ENCODE peak calls at places on chromosomes 6 and 20, in seven cellular contexts. G, C, U, Z, T, M and N are unnamed samples.

GRCh38 chr6:19377722-19378121 is 459.4 kb upstream of the ID4 start:
- DNase-seq in G (no peak), T (no peak), M (no peak), Z (peak), C (no peak), U (no peak), N (no peak)

GRCh38 chr6:120468486-120468885 is 865.8 kb downstream of the TBC1D32 start:
- DNase-seq in C (no peak), T (no peak), U (no peak), G (no peak), M (no peak), Z (no peak), N (no peak)

GRCh38 chr6:43722920-43723565 is 35.5 kb upstream of the MRPS18A start:
- DNase-seq in Z (no peak), U (no peak), C (no peak), T (no peak), M (no peak), G (no peak), N (no peak)

GRCh38 chr6:35599761-35600658 is 87.3 kb upstream of the TULP1 start:
- DNase-seq in G (no peak), T (no peak), M (peak), U (no peak), C (no peak), Z (no peak), N (no peak)

GRCh38 chr20:50690979-50691584 is at the start of gene RIPOR3:
- DNase-seq in Z (peak), U (no peak), G (no peak), T (peak), M (no peak), C (no peak), N (no peak)

GRCh38 chr6:108589244-108589730 is 28.6 kb downstream of the FOXO3 start:
- DNase-seq in U (peak), G (peak), M (peak), Z (peak), T (peak), C (peak), N (no peak)

GRCh38 chr6:45420083-45420908 is 42.6 kb upstream of the SUPT3H start:
- DNase-seq in G (no peak), U (no peak), T (peak), C (peak), M (peak), Z (no peak), N (no peak)

GRCh38 chr6:35634316-35634715 is 54.4 kb downstream of the FKBP5 start:
- DNase-seq in Z (no peak), T (no peak), U (no peak), G (no peak), C (no peak), M (no peak), N (no peak)

GRCh38 chr6:143337201-143337949 is 113.1 kb downstream of the ADAT2 start:
- DNase-seq in M (peak), T (peak), Z (peak), G (no peak), U (peak), C (peak), N (no peak)

GRCh38 chr6:141956046-141956761 is 176.5 kb upstream of the GJE1 start:
- DNase-seq in Z (no peak), T (no peak), C (no peak), U (no peak), G (no peak), M (peak), N (no peak)

GRCh38 chr6:147400968-147401367 is 107.5 kb upstream of the SAMD5 start:
- DNase-seq in G (no peak), T (no peak), U (no peak), Z (no peak), C (no peak), M (no peak), N (no peak)

GRCh38 chr6:167676666-167677421 is 149.9 kb upstream of the AFDN start:
- DNase-seq in G (no peak), C (no peak), Z (no peak), M (no peak), U (no peak), T (no peak), N (no peak)

GRCh38 chr6:109174911-109175310 is 79.6 kb downstream of the CEP57L1 start:
- DNase-seq in Z (no peak), U (no peak), G (no peak), C (no peak), M (no peak), T (no peak), N (no peak)

GRCh38 chr6:28489366-28490190 is 26.0 kb downstream of the GPX6 start:
- DNase-seq in M (peak), T (peak), G (no peak), C (no peak), Z (peak), U (peak), N (peak)

GRCh38 chr20:32522775-32523612 is 62.1 kb downstream of the NOL4L start:
- DNase-seq in T (no peak), U (no peak), C (peak), M (no peak), Z (no peak), G (no peak), N (no peak)

GRCh38 chr6:2749972-2750600 is 636 bp downstream of the MYLK4 start:
- DNase-seq in G (no peak), M (peak), T (peak), Z (peak), U (peak), C (peak), N (no peak)

GRCh38 chr6:144469144-144469575 is 184.0 kb downstream of the UTRN start:
- DNase-seq in Z (no peak), C (no peak), M (no peak), U (no peak), T (no peak), G (no peak), N (no peak)

GRCh38 chr6:7836371-7837026 is 74.1 kb downstream of the TXNDC5 start:
- DNase-seq in Z (no peak), U (no peak), G (no peak), C (no peak), M (no peak), T (no peak), N (no peak)

GRCh38 chr6:71420693-71421328 is 132.2 kb downstream of the OGFRL1 start:
- DNase-seq in C (peak), Z (peak), G (peak), T (peak), U (peak), M (peak), N (peak)

GRCh38 chr6:125913145-125913544 is 43.4 kb upstream of the HINT3 start:
- DNase-seq in M (no peak), U (no peak), C (no peak), T (no peak), G (no peak), Z (no peak), N (no peak)

GRCh38 chr20:13873814-13874213 is 89.0 kb downstream of the NDUFAF5 start:
- DNase-seq in G (no peak), M (no peak), Z (no peak), U (no peak), T (no peak), C (no peak), N (no peak)

GRCh38 chr6:86856937-86857563 is 80.3 kb upstream of the HTR1E start:
- DNase-seq in U (peak), T (peak), M (peak), C (no peak), G (no peak), Z (peak), N (no peak)

GRCh38 chr6:10431423-10432164 is 16.7 kb upstream of the TFAP2A start:
- DNase-seq in G (no peak), U (no peak), C (no peak), M (peak), T (no peak), Z (no peak), N (no peak)

GRCh38 chr6:52667572-52667971 is 3.3 kb upstream of the TMEM14A start:
- DNase-seq in U (no peak), M (no peak), C (no peak), G (no peak), Z (no peak), T (no peak), N (no peak)

GRCh38 chr6:149079456-149079855 is 238.1 kb upstream of the TAB2 start:
- DNase-seq in C (no peak), Z (no peak), G (no peak), M (no peak), T (no peak), U (no peak), N (no peak)

GRCh38 chr6:170290306-170291128 is at the start of gene DLL1:
- DNase-seq in M (peak), U (peak), G (no peak), T (peak), Z (peak), C (peak), N (no peak)

GRCh38 chr6:152458648-152459047 is 178.5 kb downstream of the SYNE1 start:
- DNase-seq in T (no peak), U (no peak), M (no peak), C (no peak), Z (no peak), G (no peak), N (no peak)

GRCh38 chr6:34451192-34451591 is 14.7 kb upstream of the PACSIN1 start:
- DNase-seq in U (no peak), T (no peak), C (no peak), G (no peak), M (no peak), Z (no peak), N (no peak)

GRCh38 chr6:7230956-7231713 is 81.9 kb downstream of the SSR1 start:
- DNase-seq in G (no peak), Z (no peak), U (no peak), T (no peak), C (no peak), M (no peak), N (no peak)

GRCh38 chr6:105402981-105403935 is at the start of gene PREP:
- DNase-seq in G (peak), T (peak), M (peak), Z (peak), U (peak), C (peak), N (peak)

GRCh38 chr6:127907960-127908640 is 7.2 kb upstream of the THEMIS start:
- DNase-seq in T (no peak), G (no peak), U (no peak), Z (no peak), C (no peak), M (no peak), N (no peak)

GRCh38 chr20:19110285-19110684 is 102.2 kb upstream of the SLC24A3 start:
- DNase-seq in U (no peak), G (no peak), M (no peak), Z (no peak), T (no peak), C (no peak), N (no peak)

GRCh38 chr6:1479095-1479494 is 89.7 kb downstream of the FOXF2 start:
- DNase-seq in Z (no peak), U (no peak), T (no peak), G (peak), C (no peak), M (no peak), N (no peak)

GRCh38 chr6:68196645-68197044 is 438.4 kb upstream of the ADGRB3 start:
- DNase-seq in M (no peak), C (no peak), U (no peak), T (no peak), Z (no peak), G (no peak), N (no peak)

DNA sequence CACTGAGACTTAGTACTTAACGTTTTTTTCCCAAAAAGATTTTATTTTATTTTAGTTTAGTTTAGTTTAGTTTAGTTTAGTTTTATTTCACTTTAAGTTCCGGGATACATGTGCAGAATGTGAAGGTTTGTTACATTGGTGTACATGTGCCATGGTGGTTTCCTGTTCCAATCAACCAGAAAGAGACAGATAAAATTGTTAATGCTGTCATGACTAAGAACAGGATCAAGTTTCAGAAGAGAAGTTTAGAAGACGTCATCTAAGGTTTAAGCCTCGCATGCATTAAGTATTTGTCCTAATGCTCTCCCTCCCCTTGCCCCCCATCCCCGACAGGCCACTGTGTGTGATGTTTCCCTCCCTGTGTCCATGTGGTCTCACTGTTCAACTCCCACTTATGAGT is 540.0 kb downstream of the KHDRBS2 start:
- DNase-seq in G (no peak), M (no peak), C (no peak), U (no peak), Z (no peak), T (no peak), N (no peak)
- TF ChIP-seq CTCF in G (no peak), M (no peak), C (no peak), U (no peak), Z (no peak), T (no peak), N (no peak)

GRCh38 chr6:98041921-98042320 is 758.9 kb upstream of the MMS22L start:
- DNase-seq in G (no peak), C (no peak), Z (no peak), U (no peak), T (no peak), M (no peak), N (no peak)

GRCh38 chr6:98039443-98039842 is 756.4 kb upstream of the MMS22L start:
- DNase-seq in M (no peak), G (no peak), C (no peak), Z (no peak), U (no peak), T (no peak), N (no peak)

GRCh38 chr6:98041072-98041471 is 758.1 kb upstream of the MMS22L start:
- DNase-seq in G (no peak), C (no peak), M (no peak), U (no peak), T (no peak), Z (no peak), N (no peak)

GRCh38 chr6:98037571-98037970 is 754.6 kb upstream of the MMS22L start:
- DNase-seq in M (no peak), G (no peak), Z (no peak), T (no peak), U (no peak), C (no peak), N (no peak)

DNA sequence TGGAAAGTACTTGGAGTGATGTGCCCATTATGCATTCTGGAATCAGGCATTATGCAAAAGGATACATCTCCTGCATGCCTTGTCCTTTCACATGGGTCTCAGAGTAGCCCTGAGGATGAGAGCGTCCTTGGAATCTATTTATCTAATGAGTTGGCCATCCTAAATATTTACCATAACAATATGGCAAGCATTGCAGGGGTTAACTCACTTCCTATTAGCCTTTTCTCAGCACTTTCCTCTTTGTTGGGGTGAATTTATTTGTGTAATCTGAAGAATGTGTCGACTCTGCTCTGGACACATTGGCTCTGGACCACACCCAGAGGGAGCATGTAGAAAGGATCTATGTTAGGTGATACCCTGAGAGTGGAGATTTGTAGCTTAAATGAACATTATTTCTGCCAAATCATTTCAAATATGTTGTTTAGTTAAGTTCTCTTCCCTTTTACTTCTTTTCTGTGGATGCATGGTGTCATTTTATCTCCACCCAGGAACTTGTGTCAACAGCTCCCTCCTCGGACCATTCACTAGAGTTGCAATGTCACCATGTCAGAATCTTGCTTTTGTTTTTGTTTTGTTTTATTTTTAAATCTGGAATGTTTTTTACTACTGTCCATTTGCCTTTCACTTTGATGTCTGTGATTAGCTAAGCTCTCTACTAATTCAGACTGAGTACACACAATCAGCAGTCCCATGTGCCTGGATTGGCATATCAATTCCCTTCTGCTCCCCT is 757.0 kb upstream of the MMS22L start:
- DNase-seq in G (no peak), M (peak), Z (peak), U (no peak), T (no peak), C (no peak), N (no peak)
- TF ChIP-seq CTCF in G (no peak), M (peak), Z (no peak), U (peak), T (no peak), C (no peak), N (peak)

DNA sequence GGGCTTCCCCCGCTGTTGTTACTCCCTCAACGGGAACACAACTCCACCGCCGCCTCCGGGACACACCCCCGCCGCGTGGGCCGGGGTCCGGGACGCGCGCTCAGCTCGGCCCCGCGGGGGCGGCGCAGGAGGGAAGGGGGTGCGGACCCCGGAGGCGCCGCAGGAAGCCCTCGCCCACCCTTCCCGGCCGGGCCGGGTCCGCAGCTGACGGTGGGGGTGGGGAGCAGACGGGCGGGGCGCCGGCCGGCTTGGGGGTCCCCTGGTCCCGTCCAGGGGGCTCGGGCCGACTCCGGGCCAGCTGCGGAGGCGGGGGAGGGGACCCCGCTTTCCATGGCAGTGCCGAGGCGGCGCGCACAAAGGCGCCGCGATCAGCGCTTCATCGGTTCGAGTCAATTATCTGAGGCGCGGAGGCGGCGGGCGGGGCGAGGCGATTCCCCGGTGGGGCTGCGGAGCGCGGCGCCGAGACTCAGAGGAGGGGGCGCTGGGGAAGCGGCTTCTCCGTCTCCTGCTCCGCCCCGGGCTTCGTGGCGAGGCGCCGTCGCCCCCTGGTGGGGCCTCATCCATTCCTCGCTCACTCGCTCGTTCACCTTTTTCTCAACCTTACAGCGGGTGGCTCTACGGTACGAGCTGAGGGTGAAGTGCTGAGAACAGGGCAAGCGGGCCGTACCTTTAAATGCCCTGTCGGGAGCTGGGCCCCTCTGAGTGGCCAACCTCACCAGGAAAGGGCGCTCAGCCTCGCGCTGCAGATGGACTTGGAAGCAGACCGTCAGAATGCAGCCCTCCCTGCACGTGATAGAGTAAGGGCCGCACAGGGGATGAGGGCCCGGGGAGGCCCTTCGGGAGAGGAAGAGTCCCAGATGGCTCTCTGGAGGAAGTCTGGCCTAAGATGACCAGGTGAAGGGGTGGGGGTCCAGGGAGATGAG is 40.0 kb downstream of the SLC52A3 start:
- DNase-seq in T (peak), U (peak), Z (peak), M (no peak), G (no peak), C (peak), N (peak)
- TF ChIP-seq CTCF in T (peak), U (peak), Z (peak), M (peak), G (no peak), C (peak), N (peak)

GRCh38 chr6:9417400-9417799 is 982.1 kb upstream of the SLC35B3 start:
- DNase-seq in M (no peak), Z (no peak), T (no peak), U (no peak), C (no peak), G (no peak), N (no peak)

GRCh38 chr6:9408718-9409117 is 973.4 kb upstream of the SLC35B3 start:
- DNase-seq in U (no peak), T (no peak), C (no peak), Z (no peak), G (no peak), M (no peak), N (no peak)

GRCh38 chr6:9409126-9409525 is 973.8 kb upstream of the SLC35B3 start:
- DNase-seq in T (no peak), C (no peak), Z (no peak), U (no peak), M (no peak), G (no peak), N (no peak)

DNA sequence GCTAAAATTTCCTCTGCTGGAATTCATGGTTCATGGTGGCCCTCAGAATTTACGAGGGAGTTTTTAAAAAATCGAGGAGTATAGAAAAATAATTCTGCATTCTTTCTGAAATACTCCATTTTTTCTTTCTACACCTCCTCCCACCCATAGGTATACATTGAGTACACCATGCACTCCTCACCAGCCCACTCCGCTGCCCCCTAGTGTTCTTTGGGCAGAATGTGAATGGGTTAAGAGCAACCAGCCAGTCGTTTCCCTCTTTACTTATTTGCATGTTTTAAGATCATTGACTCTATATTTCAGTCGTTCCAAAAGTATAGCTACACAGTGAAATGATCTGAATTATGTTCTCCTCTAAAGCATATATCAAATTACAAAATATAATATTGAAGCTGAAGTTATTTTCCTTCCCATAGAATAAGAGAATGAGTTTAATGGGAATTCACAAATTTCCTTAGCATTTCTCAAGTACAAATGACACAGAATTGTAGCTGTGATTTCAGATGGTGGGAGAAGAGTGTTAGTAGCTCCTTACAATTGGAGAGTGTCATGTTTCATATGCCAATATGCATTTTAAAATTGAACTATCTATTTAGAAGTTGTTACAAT is 977.7 kb upstream of the SLC35B3 start:
- DNase-seq in M (peak), U (no peak), T (peak), G (no peak), Z (peak), C (no peak), N (no peak)
- TF ChIP-seq CTCF in M (peak), U (peak), T (peak), G (no peak), Z (peak), C (peak), N (peak)